ENCODE peak calls at places on chromosomes 6 and 20, in seven cellular contexts. X is glutamatergic neuron; M is ascending aorta; L is stomach; I is breast epithelium; B is neural progenitor cell; E is CD8-positive, alpha-beta T cell. J is an unnamed sample.

GRCh38 chr20:4663044-4663443 is 58.7 kb upstream of the PRND start:
- DNase-seq in X (no peak), M (no peak), L (no peak), I (no peak), B (no peak), E (no peak), J (no peak)

GRCh38 chr6:16286151-16286522 is 47.8 kb downstream of the GMPR start:
- DNase-seq in X (peak), M (no peak), L (no peak), I (no peak), B (peak), E (peak), J (peak)

GRCh38 chr6:32488085-32488484 is 42.0 kb downstream of the HLA-DRB5 start:
- DNase-seq in X (no peak), M (no peak), L (no peak), I (no peak), B (no peak), E (no peak), J (no peak)

GRCh38 chr20:32961956-32962517 is 42.2 kb downstream of the SUN5 start:
- DNase-seq in X (no peak), M (no peak), L (no peak), I (no peak), B (no peak), E (no peak), J (no peak)

GRCh38 chr6:134134654-134135053 is 82.2 kb upstream of the SLC2A12 start:
- DNase-seq in X (no peak), M (no peak), L (no peak), I (no peak), B (peak), E (no peak), J (no peak)

GRCh38 chr6:69827491-69827890 is 30.7 kb upstream of the LMBRD1 start:
- DNase-seq in X (no peak), M (no peak), L (no peak), I (no peak), B (no peak), E (no peak), J (no peak)

GRCh38 chr6:155272353-155273222 is 8.8 kb downstream of the CLDN20 start:
- DNase-seq in X (no peak), M (no peak), L (no peak), I (no peak), B (no peak), E (no peak), J (no peak)

GRCh38 chr6:9537381-9537780 is 877.5 kb downstream of the TFAP2A start:
- DNase-seq in X (no peak), M (no peak), L (no peak), I (no peak), B (no peak), E (no peak), J (no peak)

GRCh38 chr6:118581489-118581959 is 33.4 kb downstream of the PLN start:
- DNase-seq in X (no peak), M (no peak), L (peak), I (no peak), B (no peak), E (no peak), J (no peak)

GRCh38 chr6:166745801-166746668 is 119.0 kb upstream of the RPS6KA2 start:
- DNase-seq in X (no peak), M (no peak), L (no peak), I (no peak), B (no peak), E (no peak), J (no peak)
- TF ChIP-seq CTCF in X (peak), M (no peak), L (no peak), I (no peak), B (no peak), E (no peak), J (no peak)

GRCh38 chr6:56552212-56553130 is 90.2 kb downstream of the DST start:
- DNase-seq in X (no peak), M (no peak), L (no peak), I (no peak), B (no peak), E (no peak), J (no peak)

GRCh38 chr6:56551409-56552120 is 91.1 kb downstream of the DST start:
- DNase-seq in X (no peak), M (no peak), L (no peak), I (no peak), B (no peak), E (no peak), J (no peak)

GRCh38 chr6:56547687-56548086 is 95.0 kb downstream of the DST start:
- DNase-seq in X (no peak), M (no peak), L (no peak), I (no peak), B (no peak), E (no peak), J (no peak)

GRCh38 chr6:56550307-56550706 is 92.4 kb downstream of the DST start:
- DNase-seq in X (no peak), M (no peak), L (no peak), I (no peak), B (no peak), E (no peak), J (no peak)

DNA sequence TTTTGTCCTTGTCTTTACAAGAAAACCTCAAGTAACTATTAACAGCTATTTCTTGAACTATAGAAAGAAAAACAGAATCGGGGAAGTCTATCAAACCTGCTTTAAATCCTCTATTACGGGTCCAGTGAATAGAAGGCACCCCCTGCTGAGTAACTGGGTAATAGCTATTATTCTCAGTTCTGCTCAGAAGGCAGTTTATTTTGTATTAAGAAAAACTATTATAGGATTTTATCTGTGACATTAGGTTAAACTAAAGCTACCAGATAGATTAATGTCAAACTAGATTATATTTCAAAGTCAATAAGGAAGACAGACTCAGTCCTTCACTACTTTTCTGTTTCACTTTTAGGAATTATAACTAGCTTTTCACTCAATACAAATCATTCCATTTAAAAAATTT is 93.7 kb downstream of the DST start:
- DNase-seq in X (no peak), M (no peak), L (no peak), I (no peak), B (peak), E (no peak), J (no peak)
- TF ChIP-seq CTCF in X (no peak), M (peak), L (no peak), I (no peak), B (no peak), E (no peak), J (no peak)

GRCh38 chr20:51467971-51468626 is 74.4 kb downstream of the NFATC2 start:
- DNase-seq in X (no peak), M (no peak), L (no peak), I (no peak), B (no peak), E (no peak), J (no peak)

GRCh38 chr20:51470521-51470875 is 72.0 kb downstream of the NFATC2 start:
- DNase-seq in X (no peak), M (no peak), L (no peak), I (no peak), B (no peak), E (no peak), J (no peak)

GRCh38 chr20:51468636-51469035 is 73.9 kb downstream of the NFATC2 start:
- DNase-seq in X (no peak), M (no peak), L (no peak), I (no peak), B (no peak), E (no peak), J (no peak)

GRCh38 chr20:51469578-51470520 is 72.7 kb downstream of the NFATC2 start:
- DNase-seq in X (no peak), M (no peak), L (no peak), I (no peak), B (no peak), E (no peak), J (no peak)

GRCh38 chr20:51469046-51469445 is 73.5 kb downstream of the NFATC2 start:
- DNase-seq in X (no peak), M (no peak), L (no peak), I (no peak), B (no peak), E (no peak), J (no peak)
- TF ChIP-seq CTCF in X (no peak), M (no peak), L (no peak), I (no peak), B (no peak), E (no peak), J (no peak)

GRCh38 chr6:168208854-168209253 is 110.7 kb downstream of the DACT2 start:
- DNase-seq in X (no peak), M (no peak), L (no peak), I (no peak), B (peak), E (no peak), J (no peak)
- TF ChIP-seq CTCF in X (no peak), M (no peak), L (no peak), I (no peak), B (no peak), E (no peak), J (no peak)

GRCh38 chr6:102085257-102085656 is 691.7 kb downstream of the GRIK2 start:
- DNase-seq in X (no peak), M (no peak), L (no peak), I (no peak), B (no peak), E (no peak), J (no peak)
- TF ChIP-seq CTCF in X (no peak), M (no peak), L (no peak), I (no peak), B (peak), E (no peak), J (no peak)